ENCODE peak calls at places on chromosomes 4 and X, in seven cellular contexts. X is aorta; K is pancreas; Q is CD8-positive, alpha-beta T cell; L is H9; U is body of pancreas; E is heart left ventricle. Z is an unnamed sample.
A peak's percentile ranks its signal among the peaks of the same experiment; 100 is the strongest.

GRCh38 chr4:94015956-94016355 is 187.4 kb downstream of the ATOH1 start:
- DNase-seq in X (no peak), K (no peak), Q (no peak), L (no peak), U (no peak), E (no peak), Z (no peak)

GRCh38 chrX:102185967-102186720 is 29.0 kb upstream of the TCP11X1 start:
- DNase-seq in X (no peak), K (no peak), Q (no peak), L (no peak), U (no peak), E (no peak), Z (no peak)

GRCh38 chr4:95599777-95600436 is 51.1 kb upstream of the UNC5C start:
- DNase-seq in X (no peak), K (no peak), Q (no peak), L (no peak), U (no peak), E (no peak), Z (no peak)

GRCh38 chr4:185229021-185229818 is 19.8 kb downstream of the SNX25 start:
- DNase-seq in X (no peak), K (no peak), Q (no peak), L (no peak), U (peak; percentile 67), E (no peak), Z (no peak)

GRCh38 chr4:40908297-40908696 is 158.5 kb downstream of the NSUN7 start:
- DNase-seq in X (no peak), K (no peak), Q (no peak), L (peak; percentile 76), U (no peak), E (no peak), Z (no peak)

GRCh38 chr4:122764808-122765189 is 32.3 kb downstream of the BBS12 start:
- DNase-seq in X (no peak), K (no peak), Q (no peak), L (no peak), U (no peak), E (no peak), Z (no peak)

GRCh38 chrX:38805294-38806053 is 4.2 kb downstream of the MID1IP1 start:
- DNase-seq in X (peak; percentile 83), K (peak; percentile 80), Q (peak; percentile 63), L (peak; percentile 29), U (peak; percentile 71), E (peak; percentile 66), Z (peak; percentile 53)

GRCh38 chr4:105956566-105956965 is 61.3 kb downstream of the NPNT start:
- DNase-seq in X (no peak), K (no peak), Q (no peak), L (no peak), U (no peak), E (no peak), Z (no peak)

GRCh38 chr4:71130827-71131603 is 137.6 kb downstream of the DCK start:
- DNase-seq in X (no peak), K (no peak), Q (no peak), L (no peak), U (no peak), E (no peak), Z (no peak)

GRCh38 chr4:84530871-84531270 is 31.8 kb upstream of the NKX6-1 start:
- DNase-seq in X (no peak), K (no peak), Q (no peak), L (no peak), U (no peak), E (no peak), Z (peak; percentile 33)

GRCh38 chrX:120474085-120474484 is 5.0 kb upstream of the LAMP2 start:
- DNase-seq in X (no peak), K (no peak), Q (no peak), L (no peak), U (no peak), E (no peak), Z (no peak)

GRCh38 chr4:73947239-73947985 is 34.4 kb downstream of the PF4 start:
- DNase-seq in X (no peak), K (no peak), Q (no peak), L (no peak), U (no peak), E (no peak), Z (no peak)

GRCh38 chr4:22071749-22072148 is 123.2 kb upstream of the KCNIP4 start:
- DNase-seq in X (no peak), K (no peak), Q (no peak), L (no peak), U (no peak), E (no peak), Z (no peak)

GRCh38 chr4:139593091-139593564 is 37.1 kb upstream of the SETD7 start:
- DNase-seq in X (no peak), K (no peak), Q (no peak), L (no peak), U (no peak), E (no peak), Z (no peak)

GRCh38 chr4:98619197-98619596 is 39.2 kb downstream of the TSPAN5 start:
- DNase-seq in X (no peak), K (no peak), Q (no peak), L (no peak), U (no peak), E (no peak), Z (no peak)

GRCh38 chr4:8297691-8298485 is 28.3 kb downstream of the HTRA3 start:
- DNase-seq in X (peak; percentile 38), K (peak; percentile 33), Q (no peak), L (no peak), U (no peak), E (peak; percentile 25), Z (peak; percentile 70)

GRCh38 chr4:164383187-164384181 is 370.4 kb upstream of the SMIM31 start:
- DNase-seq in X (peak; percentile 42), K (peak; percentile 69), Q (no peak), L (peak; percentile 65), U (no peak), E (peak; percentile 22), Z (no peak)

GRCh38 chr4:2442175-2442993 is 23.6 kb downstream of the CFAP99 start:
- DNase-seq in X (no peak), K (peak; percentile 64), Q (no peak), L (no peak), U (no peak), E (no peak), Z (peak; percentile 32)

GRCh38 chr4:22677780-22678179 is 15.0 kb upstream of the GBA3 start:
- DNase-seq in X (no peak), K (no peak), Q (no peak), L (no peak), U (no peak), E (no peak), Z (no peak)

GRCh38 chr4:87734936-87735335 is 64.4 kb upstream of the IBSP start:
- DNase-seq in X (no peak), K (no peak), Q (no peak), L (no peak), U (no peak), E (no peak), Z (no peak)

GRCh38 chr4:176270669-176271068 is 1.6 kb upstream of the ASB5 start:
- DNase-seq in X (peak; percentile 48), K (no peak), Q (no peak), L (no peak), U (no peak), E (no peak), Z (peak; percentile 83)

DNA sequence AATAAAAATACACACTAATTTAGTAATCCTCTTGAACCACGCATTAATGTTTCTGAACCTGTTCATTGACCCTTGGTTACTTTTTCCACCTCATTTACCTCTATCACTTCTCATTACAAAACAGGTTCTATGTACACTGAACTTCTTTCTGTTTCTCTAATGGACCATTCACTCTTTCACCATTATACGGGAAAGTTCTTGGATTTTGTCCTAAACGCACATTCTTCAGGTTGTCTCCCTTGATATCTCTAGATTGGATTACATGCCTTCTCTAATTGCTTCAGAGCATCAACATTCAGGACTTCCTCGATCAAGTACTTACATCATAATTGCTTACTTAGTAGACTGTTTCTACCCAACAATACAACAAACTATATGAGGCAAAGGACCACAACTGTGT is 359.4 kb upstream of the FSTL5 start:
- DNase-seq in X (no peak), K (no peak), Q (no peak), L (no peak), U (no peak), E (no peak), Z (no peak)
- H3K4me1 ChIP-seq in X (no peaks in the 10 kb centered on the region), K (no peaks in the 10 kb centered on the region), Q (no peaks in the 10 kb centered on the region), L (no peaks in the 10 kb centered on the region), U (no peaks in the 10 kb centered on the region), E (no peaks in the 10 kb centered on the region), Z (no peaks in the 10 kb centered on the region)

GRCh38 chr4:80608285-80608980 is 272.9 kb downstream of the CFAP299 start:
- DNase-seq in X (no peak), K (no peak), Q (no peak), L (no peak), U (no peak), E (no peak), Z (no peak)
- H3K27ac ChIP-seq in X (no peak overlapping the region), K (no peak overlapping the region), Q (no peak overlapping the region), L (no peak overlapping the region), U (no peak overlapping the region), E (no peak overlapping the region), Z (no peak overlapping the region)

GRCh38 chr4:154741131-154741530 is 2.7 kb upstream of the LRAT start:
- DNase-seq in X (no peak), K (no peak), Q (no peak), L (peak; percentile 55), U (no peak), E (no peak), Z (no peak)
- H3K27me3 ChIP-seq in X (no peaks in the 10 kb centered on the region), K (no peaks in the 10 kb centered on the region), Q (peaks cover 11% of the 10 kb centered on the region), L (peaks cover 6% of the 10 kb centered on the region), U (peaks cover 3% of the 10 kb centered on the region), E (peaks cover 19% of the 10 kb centered on the region), Z (no peaks in the 10 kb centered on the region)

GRCh38 chr4:158823461-158823873 is 54.6 kb downstream of the FNIP2 start:
- DNase-seq in X (peak; percentile 66), K (no peak), Q (no peak), L (no peak), U (no peak), E (peak; percentile 65), Z (no peak)

GRCh38 chr4:158822348-158822747 is 53.5 kb downstream of the FNIP2 start:
- DNase-seq in X (no peak), K (no peak), Q (no peak), L (no peak), U (no peak), E (no peak), Z (no peak)

GRCh38 chr4:158819942-158820786 is 51.3 kb downstream of the FNIP2 start:
- DNase-seq in X (no peak), K (no peak), Q (no peak), L (no peak), U (no peak), E (no peak), Z (no peak)

GRCh38 chr4:158818595-158818994 is 49.8 kb downstream of the FNIP2 start:
- DNase-seq in X (no peak), K (no peak), Q (no peak), L (no peak), U (no peak), E (no peak), Z (no peak)

GRCh38 chr4:158821228-158822009 is 52.6 kb downstream of the FNIP2 start:
- DNase-seq in X (peak; percentile 55), K (no peak), Q (no peak), L (no peak), U (no peak), E (no peak), Z (no peak)
- H3K4me1 ChIP-seq in X (peaks cover 22% of the 10 kb centered on the region), K (peaks cover 66% of the 10 kb centered on the region), Q (peaks cover 9% of the 10 kb centered on the region), L (no peaks in the 10 kb centered on the region), U (peaks cover 89% of the 10 kb centered on the region), E (peaks cover 48% of the 10 kb centered on the region), Z (no peaks in the 10 kb centered on the region)

Z was measured in SJCRH30.